ENCODE peak calls at places on chromosomes 5 and 9, in eight cellular contexts. O is tibial artery; S is Jurkat, Clone E6-1; V is right lobe of liver; X is HCT116; Y is kidney; A is A549; E is astrocyte of the spinal cord. K is an unnamed sample.

GRCh38 chr5:30808996-30809395 is 384.5 kb upstream of the CDH6 start:
- DNase-seq in O (no peak), Y (no peak), A (no peak), S (no peak), E (peak), V (no peak), X (no peak), K (no peak)

GRCh38 chr9:89929721-89930480 is 325.1 kb downstream of the GADD45G start:
- DNase-seq in E (no peak), S (peak), O (peak), Y (no peak), X (no peak), A (no peak), V (no peak), K (no peak)

GRCh38 chr5:129003232-129003631 is 37.9 kb downstream of the SLC27A6 start:
- DNase-seq in O (no peak), S (peak), V (no peak), E (no peak), X (no peak), A (no peak), Y (no peak), K (peak)

GRCh38 chr5:96967400-96967799 is 31.5 kb downstream of the LNPEP start:
- DNase-seq in S (no peak), O (no peak), E (no peak), X (no peak), A (no peak), Y (no peak), V (no peak), K (no peak)

GRCh38 chr5:177195307-177195952 is 61.9 kb downstream of the NSD1 start:
- DNase-seq in S (no peak), O (no peak), A (no peak), V (no peak), E (peak), X (no peak), Y (no peak), K (no peak)

GRCh38 chr5:34031966-34032365 is 11.0 kb downstream of the C1QTNF3 start:
- DNase-seq in A (no peak), V (no peak), Y (no peak), X (no peak), O (no peak), S (no peak), E (no peak), K (no peak)

GRCh38 chr5:173459225-173459624 is 131.0 kb upstream of the STC2 start:
- DNase-seq in X (no peak), Y (no peak), S (no peak), A (no peak), V (no peak), E (no peak), O (no peak), K (no peak)

GRCh38 chr5:145752947-145753346 is 82.2 kb downstream of the PRELID2 start:
- DNase-seq in V (no peak), E (peak), S (no peak), A (no peak), X (no peak), Y (no peak), O (no peak), K (no peak)

GRCh38 chr9:106798021-106798799 is 64.8 kb upstream of the ZNF462 start:
- DNase-seq in A (no peak), Y (no peak), X (no peak), O (no peak), E (no peak), V (no peak), S (no peak), K (no peak)

GRCh38 chr5:21419383-21419782 is 1431.4 kb upstream of the CDH18 start:
- DNase-seq in X (no peak), S (no peak), O (no peak), A (no peak), Y (no peak), V (no peak), E (no peak), K (no peak)

GRCh38 chr9:131379056-131379455 is 14.8 kb upstream of the PRRC2B start:
- DNase-seq in A (no peak), E (no peak), O (no peak), V (no peak), X (no peak), Y (no peak), S (no peak), K (no peak)

DNA sequence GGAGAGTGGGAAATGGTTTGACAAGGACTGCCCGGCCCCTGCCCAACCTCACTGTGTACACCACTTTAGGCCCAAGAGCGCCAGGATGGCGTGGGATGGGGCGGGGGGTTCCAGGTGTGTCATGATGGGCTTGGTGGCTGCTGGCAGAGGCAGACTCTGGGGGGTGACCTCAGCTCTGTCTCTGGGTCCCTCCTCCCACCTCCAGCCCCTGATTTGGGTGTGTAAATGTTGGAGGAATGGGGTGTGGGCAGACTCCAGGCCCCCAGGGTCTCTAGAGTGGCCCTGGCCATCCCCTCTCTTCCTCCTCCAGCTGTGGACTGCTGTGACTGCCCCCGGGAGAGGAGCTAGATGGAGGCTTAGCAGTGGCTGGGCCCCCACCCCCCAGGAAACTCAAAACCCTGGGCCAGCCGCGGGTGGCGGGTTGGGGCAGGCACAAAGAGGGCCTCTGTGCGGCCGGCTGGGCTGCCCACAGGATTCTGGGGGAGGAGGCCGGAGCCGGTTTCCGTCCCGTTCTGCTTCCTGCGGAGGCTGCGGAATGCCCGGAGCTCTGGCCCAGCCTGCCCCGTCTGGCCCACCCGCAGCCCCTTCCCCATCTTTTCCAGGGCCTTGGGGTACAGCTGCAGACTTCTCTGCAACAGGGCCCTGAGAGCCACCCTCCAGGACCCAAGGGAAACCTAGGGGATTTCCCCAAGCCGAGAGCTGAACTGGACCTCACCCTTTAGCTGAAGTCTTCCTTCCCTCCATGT is 23.1 kb downstream of the CXXC5 start:
- DNase-seq in A (no peak), O (no peak), Y (peak), E (no peak), S (no peak), V (no peak), X (no peak), K (peak)
- H3K4me3 ChIP-seq in A (no peak), O (peak), Y (no peak), E (no peak), S (no peak), V (no peak), X (no peak), K (peak)

GRCh38 chr5:92455011-92455410 is 1071.9 kb upstream of the ARRDC3 start:
- DNase-seq in X (no peak), S (peak), A (no peak), E (no peak), V (no peak), O (no peak), Y (no peak), K (peak)
- H3K4me3 ChIP-seq in X (no peak), S (no peak), A (no peak), E (no peak), V (no peak), O (no peak), Y (no peak), K (peak)

GRCh38 chr5:40572359-40572758 is 107.4 kb upstream of the PTGER4 start:
- DNase-seq in V (no peak), X (no peak), O (no peak), E (no peak), Y (no peak), A (no peak), S (no peak), K (no peak)

GRCh38 chr5:40578501-40579451 is 100.9 kb upstream of the PTGER4 start:
- DNase-seq in O (no peak), V (no peak), S (no peak), X (no peak), A (no peak), E (no peak), Y (no peak), K (peak)

GRCh38 chr5:40572947-40573346 is 106.8 kb upstream of the PTGER4 start:
- DNase-seq in O (no peak), V (no peak), A (no peak), S (no peak), X (no peak), Y (no peak), E (peak), K (no peak)

DNA sequence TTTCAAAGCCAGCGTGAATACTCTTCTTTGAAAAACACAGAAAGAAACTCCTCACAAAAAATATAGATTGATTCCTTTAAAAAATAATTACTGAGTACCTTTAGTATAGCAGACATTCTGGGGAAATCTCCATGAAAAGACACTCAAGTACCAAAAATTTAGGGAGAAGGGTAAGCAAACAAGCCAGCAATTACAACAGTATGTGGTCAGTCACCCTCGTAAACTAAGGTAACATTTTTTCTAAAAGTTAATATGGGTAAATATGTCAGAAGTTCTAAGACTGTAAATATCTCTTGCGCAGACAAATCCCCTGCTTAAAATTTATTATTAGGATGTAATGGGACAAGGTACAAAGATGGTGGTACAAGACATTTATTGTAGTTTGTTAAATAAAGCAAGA is 102.0 kb upstream of the PTGER4 start:
- DNase-seq in A (no peak), V (no peak), X (no peak), Y (no peak), E (no peak), O (no peak), S (no peak), K (no peak)
- H3K4me3 ChIP-seq in A (no peak), V (no peak), X (no peak), Y (no peak), E (no peak), O (no peak), S (no peak), K (no peak)

DNA sequence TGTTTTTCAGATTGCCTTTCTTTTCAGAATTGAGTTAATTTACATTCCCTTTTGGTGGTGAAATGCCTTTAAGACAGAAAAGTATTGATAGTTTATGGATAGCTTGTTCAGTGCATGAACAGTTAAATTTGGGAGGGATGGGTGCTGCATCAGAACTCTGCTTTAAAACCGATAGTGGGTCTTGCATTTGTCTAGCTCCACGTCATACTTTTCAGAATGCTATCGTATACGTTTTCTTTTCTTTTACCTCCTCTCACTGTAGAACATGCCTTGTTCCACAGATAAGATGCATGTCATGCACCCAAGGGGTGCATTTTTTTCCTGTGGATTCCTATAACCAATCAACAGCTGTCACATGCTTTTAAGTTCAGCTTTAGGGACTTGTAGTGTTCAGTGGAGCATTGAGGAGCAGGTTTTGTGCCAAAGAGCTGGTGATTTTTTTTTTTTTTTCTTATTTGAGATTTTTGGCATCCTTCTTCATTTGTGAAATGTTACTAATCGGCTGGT is 2.3 kb downstream of the SLC44A1 start:
- DNase-seq in E (no peak), X (no peak), A (no peak), V (no peak), O (no peak), Y (no peak), S (no peak), K (no peak)
- H3K4me3 ChIP-seq in E (no peak), X (no peak), A (no peak), V (no peak), O (peak), Y (no peak), S (no peak), K (no peak)

K was measured in GM12865.